ENCODE peak calls at places on chromosomes 4 and X, in ten cellular contexts. B, C, V, K, Y, U, E, R, X and O are unnamed samples.

GRCh38 chrX:139844163-139844562 is 88.7 kb downstream of the ATP11C start:
- DNase-seq in B (no peak), C (no peak), V (no peak), K (no peak), Y (no peak), U (no peak), E (no peak), R (no peak), X (no peak), O (no peak)

GRCh38 chr4:51931461-51931860 is 88.5 kb downstream of the DCUN1D4 start:
- DNase-seq in B (no peak), C (no peak), V (no peak), K (no peak), Y (no peak), U (no peak), E (no peak), R (no peak), X (no peak), O (no peak)

GRCh38 chr4:164935363-164935762 is 42.1 kb downstream of the TRIM61 start:
- DNase-seq in B (peak), C (no peak), V (no peak), K (no peak), Y (peak), U (no peak), E (no peak), R (no peak), X (no peak), O (no peak)

GRCh38 chr4:174256277-174256713 is 27.2 kb downstream of the FBXO8 start:
- DNase-seq in B (no peak), C (peak), V (no peak), K (no peak), Y (peak), U (no peak), E (no peak), R (no peak), X (no peak), O (no peak)

GRCh38 chrX:123169247-123169901 is 14.7 kb upstream of the GRIA3 start:
- DNase-seq in B (no peak), C (no peak), V (no peak), K (no peak), Y (no peak), U (no peak), E (no peak), R (no peak), X (no peak), O (no peak)

GRCh38 chr4:160546201-160546600 is 1443.3 kb downstream of the RAPGEF2 start:
- DNase-seq in B (no peak), C (no peak), V (no peak), K (no peak), Y (no peak), U (no peak), E (no peak), R (no peak), X (no peak), O (no peak)

GRCh38 chr4:4410271-4410670 is 23.4 kb downstream of the NSG1 start:
- DNase-seq in B (no peak), C (no peak), V (peak), K (no peak), Y (no peak), U (no peak), E (no peak), R (no peak), X (no peak), O (peak)

GRCh38 chrX:11754958-11755645 is 2.9 kb upstream of the MSL3 start:
- DNase-seq in B (no peak), C (no peak), V (no peak), K (no peak), Y (no peak), U (no peak), E (no peak), R (no peak), X (no peak), O (no peak)

GRCh38 chr4:174663254-174663653 is 141.0 kb upstream of the HPGD start:
- DNase-seq in B (no peak), C (peak), V (no peak), K (no peak), Y (no peak), U (no peak), E (no peak), R (no peak), X (no peak), O (no peak)

GRCh38 chrX:47143894-47144625 is 442 bp downstream of the NDUFB11 start:
- DNase-seq in B (peak), C (peak), V (peak), K (peak), Y (peak), U (peak), E (peak), R (no peak), X (no peak), O (peak)

GRCh38 chr4:173041482-173041881 is 127.1 kb upstream of the GALNT7 start:
- DNase-seq in B (no peak), C (no peak), V (no peak), K (no peak), Y (no peak), U (no peak), E (no peak), R (no peak), X (no peak), O (no peak)

GRCh38 chr4:25030283-25031076 is at the start of gene LGI2:
- DNase-seq in B (peak), C (no peak), V (peak), K (peak), Y (no peak), U (peak), E (no peak), R (peak), X (no peak), O (peak)

GRCh38 chr4:41318839-41319530 is 62.3 kb downstream of the UCHL1 start:
- DNase-seq in B (no peak), C (no peak), V (no peak), K (peak), Y (peak), U (no peak), E (no peak), R (no peak), X (no peak), O (no peak)

GRCh38 chr4:83083925-83084475 is 30.5 kb downstream of the PLAC8 start:
- DNase-seq in B (no peak), C (no peak), V (no peak), K (no peak), Y (no peak), U (no peak), E (no peak), R (no peak), X (no peak), O (peak)

GRCh38 chr4:955161-955921 is 18.0 kb downstream of the DGKQ start:
- DNase-seq in B (peak), C (no peak), V (peak), K (no peak), Y (no peak), U (peak), E (no peak), R (peak), X (no peak), O (no peak)

GRCh38 chr4:76166480-76166879 is 18.3 kb upstream of the NUP54 start:
- DNase-seq in B (no peak), C (no peak), V (no peak), K (no peak), Y (no peak), U (no peak), E (no peak), R (no peak), X (no peak), O (no peak)

GRCh38 chrX:1126738-1127137 is 85.7 kb downstream of the CRLF2 start:
- DNase-seq in B (no peak), C (no peak), V (no peak), K (no peak), Y (no peak), U (peak), E (no peak), R (peak), X (no peak), O (no peak)

GRCh38 chr4:20311863-20312262 is 60.2 kb downstream of the SLIT2 start:
- DNase-seq in B (no peak), C (peak), V (no peak), K (no peak), Y (peak), U (no peak), E (no peak), R (no peak), X (no peak), O (no peak)

GRCh38 chrX:21373637-21374162 is 518 bp upstream of the CNKSR2 start:
- DNase-seq in B (no peak), C (no peak), V (no peak), K (no peak), Y (no peak), U (no peak), E (no peak), R (peak), X (no peak), O (no peak)
- H3K27ac ChIP-seq in B (no peak), C (no peak), V (no peak), K (no peak), Y (no peak), U (peak), E (peak), R (no peak), X (no peak), O (peak)

DNA sequence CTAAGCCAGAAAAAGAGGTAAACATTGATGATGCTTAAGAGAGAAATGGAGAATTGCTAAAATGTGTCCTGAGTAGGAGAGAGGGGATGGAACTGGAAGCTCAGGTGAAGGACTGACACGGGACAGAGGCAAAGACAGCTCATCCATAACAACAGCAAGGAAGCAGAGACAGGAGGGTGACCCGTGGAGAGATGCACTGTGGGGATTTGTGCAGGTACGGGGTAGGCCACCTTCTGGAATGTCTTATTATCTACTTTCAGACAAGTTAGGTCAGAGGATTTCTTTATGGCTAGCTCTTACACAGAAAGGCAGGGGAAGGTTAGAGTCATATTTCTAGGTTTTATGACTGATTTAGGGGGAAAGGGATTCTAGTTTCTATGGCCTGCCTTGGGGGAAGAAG is 31.7 kb downstream of the RXFP1 start:
- DNase-seq in B (no peak), C (no peak), V (no peak), K (no peak), Y (no peak), U (no peak), E (no peak), R (no peak), X (no peak), O (no peak)
- H3K27ac ChIP-seq in B (no peak), C (no peak), V (no peak), K (no peak), Y (no peak), U (no peak), E (no peak), R (no peak), X (no peak), O (no peak)

GRCh38 chr4:78004270-78004669 is 52.9 kb upstream of the FRAS1 start:
- DNase-seq in B (no peak), C (no peak), V (no peak), K (no peak), Y (no peak), U (no peak), E (no peak), R (no peak), X (no peak), O (no peak)
- H3K27ac ChIP-seq in B (no peak), C (no peak), V (no peak), K (no peak), Y (no peak), U (no peak), E (no peak), R (no peak), X (no peak), O (no peak)

GRCh38 chr4:5998333-5998936 is 19.8 kb downstream of the C4orf50 start:
- DNase-seq in B (peak), C (peak), V (no peak), K (peak), Y (peak), U (peak), E (no peak), R (peak), X (peak), O (no peak)
- H3K27ac ChIP-seq in B (no peak), C (no peak), V (no peak), K (no peak), Y (no peak), U (no peak), E (no peak), R (no peak), X (no peak), O (no peak)

GRCh38 chrX:129956145-129956544 is 26.3 kb upstream of the BCORL1 start:
- DNase-seq in B (no peak), C (no peak), V (no peak), K (no peak), Y (no peak), U (no peak), E (no peak), R (no peak), X (no peak), O (no peak)
- H3K27ac ChIP-seq in B (no peak), C (no peak), V (no peak), K (no peak), Y (no peak), U (no peak), E (no peak), R (no peak), X (no peak), O (no peak)